ENCODE peak calls at places on chromosomes 3 and 15, in five cellular contexts. One of them, this sample, is unnamed.

GRCh38 chr15:74227968-74228722 is 8.0 kb upstream of the CCDC33 start:
- DNase-seq in stimulated activated CD8-positive, alpha-beta memory T cell treated with anti-CD3 and anti-CD28 coated beads, Interleukin-4, amount 100 ng/mL, for 48 hours: no peak
- DNase-seq in glutamatergic neuron: no peak
- DNase-seq in CD8-positive, alpha-beta memory T cell: no peak
- DNase-seq in naive thymus-derived CD8-positive, alpha-beta T cell: no peak
- DNase-seq in this sample: no peak

GRCh38 chr3:123324880-123325765 is 123.4 kb downstream of the SEC22A start:
- DNase-seq in stimulated activated CD8-positive, alpha-beta memory T cell treated with anti-CD3 and anti-CD28 coated beads, Interleukin-4, amount 100 ng/mL, for 48 hours: no peak
- DNase-seq in glutamatergic neuron: no peak
- DNase-seq in CD8-positive, alpha-beta memory T cell: no peak
- DNase-seq in naive thymus-derived CD8-positive, alpha-beta T cell: no peak
- DNase-seq in this sample: no peak

GRCh38 chr15:72068826-72069225 is 49.1 kb downstream of the MYO9A start:
- DNase-seq in stimulated activated CD8-positive, alpha-beta memory T cell treated with anti-CD3 and anti-CD28 coated beads, Interleukin-4, amount 100 ng/mL, for 48 hours: no peak
- DNase-seq in glutamatergic neuron: no peak
- DNase-seq in CD8-positive, alpha-beta memory T cell: no peak
- DNase-seq in naive thymus-derived CD8-positive, alpha-beta T cell: no peak
- DNase-seq in this sample: no peak

GRCh38 chr15:81312790-81313543 is 11.0 kb downstream of the STARD5 start:
- DNase-seq in stimulated activated CD8-positive, alpha-beta memory T cell treated with anti-CD3 and anti-CD28 coated beads, Interleukin-4, amount 100 ng/mL, for 48 hours: no peak
- DNase-seq in glutamatergic neuron: no peak
- DNase-seq in CD8-positive, alpha-beta memory T cell: no peak
- DNase-seq in naive thymus-derived CD8-positive, alpha-beta T cell: no peak
- DNase-seq in this sample: no peak

GRCh38 chr3:104810896-104811295 is 555.8 kb upstream of the ALCAM start:
- DNase-seq in stimulated activated CD8-positive, alpha-beta memory T cell treated with anti-CD3 and anti-CD28 coated beads, Interleukin-4, amount 100 ng/mL, for 48 hours: no peak
- DNase-seq in glutamatergic neuron: no peak
- DNase-seq in CD8-positive, alpha-beta memory T cell: no peak
- DNase-seq in naive thymus-derived CD8-positive, alpha-beta T cell: no peak
- DNase-seq in this sample: no peak

GRCh38 chr3:20904674-20905073 is 718.7 kb upstream of the SGO1 start:
- DNase-seq in stimulated activated CD8-positive, alpha-beta memory T cell treated with anti-CD3 and anti-CD28 coated beads, Interleukin-4, amount 100 ng/mL, for 48 hours: no peak
- DNase-seq in glutamatergic neuron: no peak
- DNase-seq in CD8-positive, alpha-beta memory T cell: no peak
- DNase-seq in naive thymus-derived CD8-positive, alpha-beta T cell: no peak
- DNase-seq in this sample: no peak

GRCh38 chr3:55000546-55000945 is 72.7 kb upstream of the LRTM1 start:
- DNase-seq in stimulated activated CD8-positive, alpha-beta memory T cell treated with anti-CD3 and anti-CD28 coated beads, Interleukin-4, amount 100 ng/mL, for 48 hours: no peak
- DNase-seq in glutamatergic neuron: peak
- DNase-seq in CD8-positive, alpha-beta memory T cell: no peak
- DNase-seq in naive thymus-derived CD8-positive, alpha-beta T cell: no peak
- DNase-seq in this sample: no peak

GRCh38 chr3:43496740-43497375 is 125.0 kb downstream of the ANO10 start:
- DNase-seq in stimulated activated CD8-positive, alpha-beta memory T cell treated with anti-CD3 and anti-CD28 coated beads, Interleukin-4, amount 100 ng/mL, for 48 hours: no peak
- DNase-seq in glutamatergic neuron: no peak
- DNase-seq in CD8-positive, alpha-beta memory T cell: no peak
- DNase-seq in naive thymus-derived CD8-positive, alpha-beta T cell: no peak
- DNase-seq in this sample: no peak

GRCh38 chr3:69998759-69999158 is 774 bp upstream of the SAMMSON start:
- DNase-seq in stimulated activated CD8-positive, alpha-beta memory T cell treated with anti-CD3 and anti-CD28 coated beads, Interleukin-4, amount 100 ng/mL, for 48 hours: no peak
- DNase-seq in glutamatergic neuron: no peak
- DNase-seq in CD8-positive, alpha-beta memory T cell: no peak
- DNase-seq in naive thymus-derived CD8-positive, alpha-beta T cell: no peak
- DNase-seq in this sample: no peak

GRCh38 chr3:175410251-175410650 is 551.1 kb downstream of the NAALADL2 start:
- DNase-seq in stimulated activated CD8-positive, alpha-beta memory T cell treated with anti-CD3 and anti-CD28 coated beads, Interleukin-4, amount 100 ng/mL, for 48 hours: no peak
- DNase-seq in glutamatergic neuron: no peak
- DNase-seq in CD8-positive, alpha-beta memory T cell: no peak
- DNase-seq in naive thymus-derived CD8-positive, alpha-beta T cell: no peak
- DNase-seq in this sample: no peak

GRCh38 chr3:189914799-189915198 is 205.9 kb downstream of the P3H2 start:
- DNase-seq in stimulated activated CD8-positive, alpha-beta memory T cell treated with anti-CD3 and anti-CD28 coated beads, Interleukin-4, amount 100 ng/mL, for 48 hours: no peak
- DNase-seq in glutamatergic neuron: no peak
- DNase-seq in CD8-positive, alpha-beta memory T cell: no peak
- DNase-seq in naive thymus-derived CD8-positive, alpha-beta T cell: no peak
- DNase-seq in this sample: no peak

GRCh38 chr3:120145498-120146285 is 51.4 kb upstream of the GSK3B start:
- DNase-seq in stimulated activated CD8-positive, alpha-beta memory T cell treated with anti-CD3 and anti-CD28 coated beads, Interleukin-4, amount 100 ng/mL, for 48 hours: peak
- DNase-seq in glutamatergic neuron: no peak
- DNase-seq in CD8-positive, alpha-beta memory T cell: no peak
- DNase-seq in naive thymus-derived CD8-positive, alpha-beta T cell: no peak
- DNase-seq in this sample: peak

GRCh38 chr3:67418539-67419529 is 235.6 kb downstream of the SUCLG2 start:
- DNase-seq in stimulated activated CD8-positive, alpha-beta memory T cell treated with anti-CD3 and anti-CD28 coated beads, Interleukin-4, amount 100 ng/mL, for 48 hours: no peak
- DNase-seq in glutamatergic neuron: no peak
- DNase-seq in CD8-positive, alpha-beta memory T cell: no peak
- DNase-seq in naive thymus-derived CD8-positive, alpha-beta T cell: no peak
- DNase-seq in this sample: no peak

GRCh38 chr15:66027268-66027806 is 158.0 kb downstream of the RAB11A start:
- DNase-seq in stimulated activated CD8-positive, alpha-beta memory T cell treated with anti-CD3 and anti-CD28 coated beads, Interleukin-4, amount 100 ng/mL, for 48 hours: no peak
- DNase-seq in glutamatergic neuron: no peak
- DNase-seq in CD8-positive, alpha-beta memory T cell: no peak
- DNase-seq in naive thymus-derived CD8-positive, alpha-beta T cell: no peak
- DNase-seq in this sample: no peak

GRCh38 chr15:34282384-34282783 is 55.2 kb downstream of the SLC12A6 start:
- DNase-seq in stimulated activated CD8-positive, alpha-beta memory T cell treated with anti-CD3 and anti-CD28 coated beads, Interleukin-4, amount 100 ng/mL, for 48 hours: no peak
- DNase-seq in glutamatergic neuron: no peak
- DNase-seq in CD8-positive, alpha-beta memory T cell: no peak
- DNase-seq in naive thymus-derived CD8-positive, alpha-beta T cell: no peak
- DNase-seq in this sample: no peak

GRCh38 chr3:194740859-194741486 is 55.3 kb downstream of the FAM43A start:
- DNase-seq in stimulated activated CD8-positive, alpha-beta memory T cell treated with anti-CD3 and anti-CD28 coated beads, Interleukin-4, amount 100 ng/mL, for 48 hours: no peak
- DNase-seq in glutamatergic neuron: no peak
- DNase-seq in CD8-positive, alpha-beta memory T cell: no peak
- DNase-seq in naive thymus-derived CD8-positive, alpha-beta T cell: no peak
- DNase-seq in this sample: no peak

GRCh38 chr3:95389725-95390313 is 1327.0 kb downstream of the NSUN3 start:
- DNase-seq in stimulated activated CD8-positive, alpha-beta memory T cell treated with anti-CD3 and anti-CD28 coated beads, Interleukin-4, amount 100 ng/mL, for 48 hours: no peak
- DNase-seq in glutamatergic neuron: no peak
- DNase-seq in CD8-positive, alpha-beta memory T cell: no peak
- DNase-seq in naive thymus-derived CD8-positive, alpha-beta T cell: no peak
- DNase-seq in this sample: no peak

GRCh38 chr3:138625707-138626365 is 17.3 kb downstream of the FAIM start:
- DNase-seq in stimulated activated CD8-positive, alpha-beta memory T cell treated with anti-CD3 and anti-CD28 coated beads, Interleukin-4, amount 100 ng/mL, for 48 hours: no peak
- DNase-seq in glutamatergic neuron: no peak
- DNase-seq in CD8-positive, alpha-beta memory T cell: no peak
- DNase-seq in naive thymus-derived CD8-positive, alpha-beta T cell: no peak
- DNase-seq in this sample: no peak

GRCh38 chr15:70802629-70803028 is 39.3 kb upstream of the UACA start:
- DNase-seq in stimulated activated CD8-positive, alpha-beta memory T cell treated with anti-CD3 and anti-CD28 coated beads, Interleukin-4, amount 100 ng/mL, for 48 hours: no peak
- DNase-seq in glutamatergic neuron: peak
- DNase-seq in CD8-positive, alpha-beta memory T cell: no peak
- DNase-seq in naive thymus-derived CD8-positive, alpha-beta T cell: no peak
- DNase-seq in this sample: no peak

GRCh38 chr15:65213241-65213640 is 2.0 kb upstream of the CILP start:
- DNase-seq in stimulated activated CD8-positive, alpha-beta memory T cell treated with anti-CD3 and anti-CD28 coated beads, Interleukin-4, amount 100 ng/mL, for 48 hours: no peak
- DNase-seq in glutamatergic neuron: no peak
- DNase-seq in CD8-positive, alpha-beta memory T cell: no peak
- DNase-seq in naive thymus-derived CD8-positive, alpha-beta T cell: no peak
- DNase-seq in this sample: no peak

GRCh38 chr3:134326760-134327593 is 47.3 kb downstream of the AMOTL2 start:
- DNase-seq in stimulated activated CD8-positive, alpha-beta memory T cell treated with anti-CD3 and anti-CD28 coated beads, Interleukin-4, amount 100 ng/mL, for 48 hours: no peak
- DNase-seq in glutamatergic neuron: no peak
- DNase-seq in CD8-positive, alpha-beta memory T cell: no peak
- DNase-seq in naive thymus-derived CD8-positive, alpha-beta T cell: no peak
- DNase-seq in this sample: no peak

GRCh38 chr3:19264424-19264823 is 116.1 kb downstream of the KCNH8 start:
- DNase-seq in stimulated activated CD8-positive, alpha-beta memory T cell treated with anti-CD3 and anti-CD28 coated beads, Interleukin-4, amount 100 ng/mL, for 48 hours: no peak
- DNase-seq in glutamatergic neuron: no peak
- DNase-seq in CD8-positive, alpha-beta memory T cell: no peak
- DNase-seq in naive thymus-derived CD8-positive, alpha-beta T cell: no peak
- DNase-seq in this sample: no peak

GRCh38 chr15:69090197-69090948 is 70.1 kb upstream of the GLCE start:
- DNase-seq in stimulated activated CD8-positive, alpha-beta memory T cell treated with anti-CD3 and anti-CD28 coated beads, Interleukin-4, amount 100 ng/mL, for 48 hours: no peak
- DNase-seq in glutamatergic neuron: no peak
- DNase-seq in CD8-positive, alpha-beta memory T cell: no peak
- DNase-seq in naive thymus-derived CD8-positive, alpha-beta T cell: no peak
- DNase-seq in this sample: no peak

GRCh38 chr15:96321422-96322391 is 8.8 kb upstream of the NR2F2 start:
- DNase-seq in stimulated activated CD8-positive, alpha-beta memory T cell treated with anti-CD3 and anti-CD28 coated beads, Interleukin-4, amount 100 ng/mL, for 48 hours: no peak
- DNase-seq in glutamatergic neuron: peak
- DNase-seq in CD8-positive, alpha-beta memory T cell: no peak
- DNase-seq in naive thymus-derived CD8-positive, alpha-beta T cell: no peak
- DNase-seq in this sample: no peak

GRCh38 chr3:48552111-48552911 is 4.3 kb downstream of the PFKFB4 start:
- DNase-seq in stimulated activated CD8-positive, alpha-beta memory T cell treated with anti-CD3 and anti-CD28 coated beads, Interleukin-4, amount 100 ng/mL, for 48 hours: no peak
- DNase-seq in glutamatergic neuron: no peak
- DNase-seq in CD8-positive, alpha-beta memory T cell: no peak
- DNase-seq in naive thymus-derived CD8-positive, alpha-beta T cell: no peak
- DNase-seq in this sample: no peak

GRCh38 chr3:22555753-22556152 is 647.4 kb upstream of the UBE2E2 start:
- DNase-seq in stimulated activated CD8-positive, alpha-beta memory T cell treated with anti-CD3 and anti-CD28 coated beads, Interleukin-4, amount 100 ng/mL, for 48 hours: no peak
- DNase-seq in glutamatergic neuron: no peak
- DNase-seq in CD8-positive, alpha-beta memory T cell: no peak
- DNase-seq in naive thymus-derived CD8-positive, alpha-beta T cell: no peak
- DNase-seq in this sample: no peak

GRCh38 chr3:130576571-130577266 is 59.7 kb downstream of the COL6A6 start:
- DNase-seq in stimulated activated CD8-positive, alpha-beta memory T cell treated with anti-CD3 and anti-CD28 coated beads, Interleukin-4, amount 100 ng/mL, for 48 hours: no peak
- DNase-seq in glutamatergic neuron: no peak
- DNase-seq in CD8-positive, alpha-beta memory T cell: no peak
- DNase-seq in naive thymus-derived CD8-positive, alpha-beta T cell: no peak
- DNase-seq in this sample: no peak

GRCh38 chr15:97547381-97547780 is 413.1 kb upstream of the ARRDC4 start:
- DNase-seq in stimulated activated CD8-positive, alpha-beta memory T cell treated with anti-CD3 and anti-CD28 coated beads, Interleukin-4, amount 100 ng/mL, for 48 hours: no peak
- DNase-seq in glutamatergic neuron: no peak
- DNase-seq in CD8-positive, alpha-beta memory T cell: no peak
- DNase-seq in naive thymus-derived CD8-positive, alpha-beta T cell: no peak
- DNase-seq in this sample: no peak

GRCh38 chr15:39691229-39691628 is 91.4 kb downstream of the FSIP1 start:
- DNase-seq in stimulated activated CD8-positive, alpha-beta memory T cell treated with anti-CD3 and anti-CD28 coated beads, Interleukin-4, amount 100 ng/mL, for 48 hours: no peak
- DNase-seq in glutamatergic neuron: no peak
- DNase-seq in CD8-positive, alpha-beta memory T cell: no peak
- DNase-seq in naive thymus-derived CD8-positive, alpha-beta T cell: no peak
- DNase-seq in this sample: no peak

GRCh38 chr3:128334086-128334650 is 132.5 kb downstream of the DNAJB8 start:
- DNase-seq in stimulated activated CD8-positive, alpha-beta memory T cell treated with anti-CD3 and anti-CD28 coated beads, Interleukin-4, amount 100 ng/mL, for 48 hours: no peak
- DNase-seq in glutamatergic neuron: no peak
- DNase-seq in CD8-positive, alpha-beta memory T cell: no peak
- DNase-seq in naive thymus-derived CD8-positive, alpha-beta T cell: no peak
- DNase-seq in this sample: no peak

GRCh38 chr3:179322481-179323196 is at the start of gene ZNF639:
- DNase-seq in stimulated activated CD8-positive, alpha-beta memory T cell treated with anti-CD3 and anti-CD28 coated beads, Interleukin-4, amount 100 ng/mL, for 48 hours: peak
- DNase-seq in glutamatergic neuron: peak
- DNase-seq in CD8-positive, alpha-beta memory T cell: peak
- DNase-seq in naive thymus-derived CD8-positive, alpha-beta T cell: peak
- DNase-seq in this sample: peak

GRCh38 chr3:8705575-8705974 is 28.0 kb upstream of the CAV3 start:
- DNase-seq in stimulated activated CD8-positive, alpha-beta memory T cell treated with anti-CD3 and anti-CD28 coated beads, Interleukin-4, amount 100 ng/mL, for 48 hours: no peak
- DNase-seq in glutamatergic neuron: no peak
- DNase-seq in CD8-positive, alpha-beta memory T cell: no peak
- DNase-seq in naive thymus-derived CD8-positive, alpha-beta T cell: no peak
- DNase-seq in this sample: no peak

GRCh38 chr3:130626021-130626420 is 109.0 kb downstream of the COL6A6 start:
- DNase-seq in stimulated activated CD8-positive, alpha-beta memory T cell treated with anti-CD3 and anti-CD28 coated beads, Interleukin-4, amount 100 ng/mL, for 48 hours: no peak
- DNase-seq in glutamatergic neuron: no peak
- DNase-seq in CD8-positive, alpha-beta memory T cell: no peak
- DNase-seq in naive thymus-derived CD8-positive, alpha-beta T cell: no peak
- DNase-seq in this sample: no peak